ENCODE peak calls at places on chromosomes 1 and 21, in six cellular contexts. N is upper lobe of right lung, E is fibroblast of lung, A is aorta, U is Peyer's patch, V is heart right ventricle. I is an unnamed sample. For H3K4me1, the result is how much of the 10 kb centered on the place peaks cover.

GRCh38 chr1:201004732-201005131 is 18.8 kb downstream of the KIF21B start:
- DNase-seq in N (no peak), V (no peak), E (no peak), U (no peak), A (no peak), I (no peak)

GRCh38 chr1:216653001-216653400 is 70.2 kb downstream of the ESRRG start:
- DNase-seq in U (no peak), E (no peak), V (no peak), A (no peak), N (no peak), I (no peak)

GRCh38 chr21:42269382-42269781 is 45.8 kb downstream of the TFF3 start:
- DNase-seq in E (no peak), U (no peak), A (no peak), N (no peak), V (no peak), I (peak)

GRCh38 chr1:53579221-53580008 is 120.2 kb downstream of the DMRTB1 start:
- DNase-seq in N (peak), V (no peak), U (no peak), A (peak), E (no peak), I (no peak)

GRCh38 chr1:197807216-197807615 is 31.9 kb upstream of the DENND1B start:
- DNase-seq in E (no peak), U (no peak), N (no peak), V (no peak), A (no peak), I (no peak)

GRCh38 chr1:79614762-79615161 is 608.2 kb upstream of the ADGRL4 start:
- DNase-seq in V (no peak), A (no peak), E (peak), N (no peak), U (no peak), I (no peak)

GRCh38 chr1:93919780-93920179 is 10.6 kb upstream of the GCLM start:
- DNase-seq in E (no peak), U (no peak), A (no peak), V (no peak), N (no peak), I (peak)

GRCh38 chr1:153277852-153278251 is 18.4 kb downstream of the LORICRIN start:
- DNase-seq in U (no peak), N (no peak), A (no peak), E (no peak), V (no peak), I (peak)

GRCh38 chr1:172390620-172391491 is 29.6 kb upstream of the C1orf105 start:
- DNase-seq in U (peak), A (peak), E (no peak), N (no peak), V (no peak), I (no peak)

GRCh38 chr1:184163674-184164470 is 112.3 kb downstream of the TSEN15 start:
- DNase-seq in E (peak), N (no peak), V (no peak), A (no peak), U (no peak), I (peak)

GRCh38 chr1:55428944-55429931 is 214.1 kb upstream of the USP24 start:
- DNase-seq in N (peak), V (no peak), A (peak), E (peak), U (no peak), I (peak)

GRCh38 chr1:195745170-195746009 is 862.9 kb downstream of the KCNT2 start:
- DNase-seq in U (no peak), E (peak), N (no peak), V (no peak), A (no peak), I (peak)

GRCh38 chr1:36450919-36451305 is 661 bp upstream of the OSCP1 start:
- DNase-seq in U (no peak), E (no peak), N (no peak), V (no peak), A (no peak), I (no peak)

GRCh38 chr1:14435368-14436023 is 163.0 kb upstream of the KAZN start:
- DNase-seq in E (no peak), V (no peak), N (no peak), A (no peak), U (no peak), I (no peak)

GRCh38 chr21:46021978-46022544 is 40.5 kb downstream of the COL6A1 start:
- DNase-seq in N (no peak), A (peak), E (no peak), U (no peak), V (peak), I (no peak)

GRCh38 chr1:35851175-35851869 is 31.7 kb upstream of the AGO1 start:
- DNase-seq in V (no peak), U (no peak), E (peak), A (no peak), N (no peak), I (no peak)

GRCh38 chr1:34130306-34130705 is 34.7 kb downstream of the CSMD2 start:
- DNase-seq in V (no peak), A (no peak), N (no peak), U (no peak), E (no peak), I (no peak)

GRCh38 chr1:34126486-34126885 is 38.5 kb downstream of the CSMD2 start:
- DNase-seq in A (no peak), E (no peak), N (no peak), V (no peak), U (no peak), I (no peak)

GRCh38 chr1:34129630-34130029 is 35.4 kb downstream of the CSMD2 start:
- DNase-seq in U (no peak), N (no peak), A (no peak), E (no peak), V (no peak), I (no peak)

GRCh38 chr1:34127006-34128000 is 37.7 kb downstream of the CSMD2 start:
- DNase-seq in V (no peak), E (no peak), N (no peak), A (no peak), U (no peak), I (no peak)

DNA sequence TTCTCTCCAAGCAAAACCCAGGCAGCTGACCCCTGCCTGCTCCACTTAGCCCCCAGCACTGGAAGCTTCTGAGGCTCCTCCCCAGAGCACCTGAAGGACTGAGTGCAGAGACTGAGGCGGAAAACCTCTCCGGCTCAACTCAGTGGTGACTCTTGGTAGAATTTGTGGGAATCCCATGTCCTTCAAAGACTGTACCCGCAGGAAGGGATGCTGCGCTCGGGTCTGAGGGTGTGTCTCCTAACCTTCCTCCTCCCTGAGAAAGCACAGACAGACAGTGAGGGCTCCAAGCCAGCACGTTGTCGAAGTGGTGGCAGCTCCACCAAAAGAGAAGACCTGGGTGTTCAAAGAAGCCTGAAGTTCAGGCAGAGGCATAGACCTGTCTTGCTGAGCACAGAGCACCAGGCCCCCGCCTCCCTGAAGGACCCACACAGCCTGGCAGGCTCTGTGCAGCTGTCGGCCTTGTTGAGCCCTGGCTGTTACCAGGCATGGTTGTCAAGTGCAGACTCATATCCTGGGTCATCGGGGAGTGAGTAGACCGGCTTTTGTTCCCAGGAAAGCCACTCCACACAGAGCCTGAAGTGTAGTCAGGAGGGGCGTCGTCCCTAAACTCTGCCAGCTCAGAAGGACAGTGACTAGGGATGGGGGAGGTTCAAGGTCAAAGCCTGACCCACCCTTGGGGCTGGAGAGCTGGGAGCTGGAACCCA is 36.7 kb downstream of the CSMD2 start:
- DNase-seq in E (no peak), N (no peak), U (no peak), V (no peak), A (no peak), I (no peak)
- H3K4me1 ChIP-seq in E (under half), N (under half), U (under half), V (under half), A (under half), I (under half)

GRCh38 chr1:77347646-77348045 is 65.8 kb downstream of the AK5 start:
- DNase-seq in V (no peak), U (no peak), N (no peak), A (no peak), E (peak), I (peak)
- H3K27ac ChIP-seq in V (no peak), U (no peak), N (no peak), A (no peak), E (no peak), I (no peak)

GRCh38 chr1:91816055-91816454 is 69.9 kb downstream of the TGFBR3 start:
- DNase-seq in N (no peak), E (no peak), U (no peak), A (no peak), V (no peak), I (no peak)
- H3K4me1 ChIP-seq in N (under half), E (under half), U (under half), A (under half), V (under half), I (under half)

DNA sequence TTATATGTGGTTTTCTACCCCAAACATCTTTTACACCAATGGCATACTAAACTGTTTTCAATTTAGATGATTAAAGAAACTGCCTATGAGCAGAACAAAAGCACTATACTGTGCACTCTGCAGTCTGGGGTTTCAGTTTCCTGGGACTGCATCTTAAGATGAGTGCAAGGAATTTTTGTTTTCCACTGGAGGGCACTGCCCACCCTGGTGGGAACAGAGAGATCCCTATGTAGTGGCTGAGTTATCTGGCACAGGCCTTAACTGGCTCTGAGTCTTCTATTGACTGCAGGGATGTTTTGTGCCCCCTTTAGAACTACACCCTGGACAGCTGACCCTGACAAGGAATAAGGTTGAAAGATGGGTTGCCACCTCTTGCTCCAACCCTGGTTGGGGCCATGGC is 12.0 kb downstream of the PROK1 start:
- DNase-seq in U (no peak), V (no peak), N (no peak), E (peak), A (no peak), I (no peak)
- H3K27ac ChIP-seq in U (no peak), V (no peak), N (no peak), E (no peak), A (no peak), I (no peak)

DNA sequence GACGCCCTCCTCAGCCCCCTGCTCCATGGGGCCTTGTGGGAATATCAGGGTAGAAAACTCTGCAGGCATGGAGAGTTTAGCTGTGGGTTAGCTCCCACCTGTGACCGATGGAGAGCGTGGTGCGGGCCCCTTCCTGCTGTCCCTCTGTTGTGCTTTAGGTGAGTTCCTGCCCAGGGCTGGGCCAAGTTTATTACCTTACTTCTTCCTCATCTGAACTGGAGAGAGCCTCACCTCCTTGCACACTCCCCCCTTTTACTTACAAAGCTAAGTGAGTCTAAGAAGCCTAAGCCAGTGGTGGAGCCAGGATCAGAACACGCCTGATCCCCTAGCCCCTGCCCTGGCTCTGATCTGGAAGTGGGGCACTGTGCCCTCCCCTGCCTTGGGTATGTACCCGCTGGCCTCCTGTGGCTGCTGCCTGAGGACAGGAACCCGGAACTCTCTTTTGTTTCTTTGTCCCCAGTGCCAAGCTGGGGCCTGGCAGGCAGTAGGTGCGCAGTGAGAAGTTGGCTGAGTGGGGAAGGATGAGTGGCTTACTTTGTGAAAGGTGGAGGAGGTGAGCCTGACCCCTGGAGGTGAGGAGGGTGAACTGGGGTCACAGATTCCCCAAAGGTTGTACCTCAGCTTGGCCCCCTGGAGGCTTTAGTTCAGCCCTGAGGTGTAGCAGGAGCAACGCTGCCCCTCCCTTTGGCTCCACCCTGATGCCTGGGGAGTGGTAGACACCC is 32.9 kb downstream of the ARHGEF10L start:
- DNase-seq in N (no peak), A (no peak), U (no peak), V (no peak), E (no peak), I (no peak)
- H3K4me1 ChIP-seq in N (under half), A (under half), U (under half), V (half or more), E (under half), I (under half)

GRCh38 chr1:230113605-230114241 is 46.7 kb downstream of the GALNT2 start:
- DNase-seq in V (no peak), N (no peak), U (no peak), A (peak), E (peak), I (peak)

GRCh38 chr1:230112782-230113181 is 45.7 kb downstream of the GALNT2 start:
- DNase-seq in A (no peak), V (no peak), E (no peak), U (no peak), N (no peak), I (no peak)

GRCh38 chr1:230112131-230112701 is 45.2 kb downstream of the GALNT2 start:
- DNase-seq in U (no peak), N (no peak), A (no peak), E (peak), V (no peak), I (no peak)

GRCh38 chr1:230114245-230114651 is 47.2 kb downstream of the GALNT2 start:
- DNase-seq in U (no peak), A (no peak), E (peak), N (no peak), V (no peak), I (no peak)

GRCh38 chr1:230113230-230113604 is 46.2 kb downstream of the GALNT2 start:
- DNase-seq in A (no peak), V (no peak), U (no peak), N (no peak), E (no peak), I (no peak)
- H3K27ac ChIP-seq in A (no peak), V (peak), U (peak), N (no peak), E (peak), I (peak)

GRCh38 chr1:156689960-156690672 is 12.9 kb upstream of the NES start:
- DNase-seq in E (no peak), A (no peak), N (no peak), V (no peak), U (no peak), I (no peak)
- H3K4me1 ChIP-seq in E (under half), A (under half), N (under half), V (under half), U (under half), I (under half)

GRCh38 chr1:186303911-186304310 is 71.1 kb downstream of the TPR start:
- DNase-seq in N (no peak), E (no peak), A (no peak), U (no peak), V (no peak), I (no peak)

GRCh38 chr1:186304982-186305949 is 69.8 kb downstream of the TPR start:
- DNase-seq in U (no peak), N (no peak), A (no peak), V (no peak), E (peak), I (no peak)

GRCh38 chr1:186302378-186302920 is 72.6 kb downstream of the TPR start:
- DNase-seq in N (no peak), E (no peak), V (no peak), A (no peak), U (no peak), I (peak)

GRCh38 chr1:186298851-186299250 is 76.2 kb downstream of the TPR start:
- DNase-seq in N (no peak), A (no peak), V (no peak), E (no peak), U (no peak), I (no peak)

GRCh38 chr1:186301448-186301847 is 73.6 kb downstream of the TPR start:
- DNase-seq in E (no peak), U (no peak), N (no peak), V (no peak), A (no peak), I (no peak)
- H3K27ac ChIP-seq in E (no peak), U (no peak), N (no peak), V (no peak), A (no peak), I (no peak)

GRCh38 chr1:117607471-117607870 is 1.6 kb downstream of the TENT5C start:
- DNase-seq in N (no peak), E (no peak), A (peak), U (peak), V (no peak), I (no peak)

GRCh38 chr1:117605811-117606607 is at the start of gene TENT5C:
- DNase-seq in U (peak), A (peak), V (peak), N (peak), E (peak), I (peak)

GRCh38 chr1:117608213-117608612 is 2.4 kb downstream of the TENT5C start:
- DNase-seq in V (no peak), A (no peak), U (peak), E (no peak), N (no peak), I (no peak)

GRCh38 chr1:117605164-117605810 is 561 bp upstream of the TENT5C start:
- DNase-seq in N (no peak), V (peak), E (no peak), U (no peak), A (no peak), I (peak)

GRCh38 chr1:117606608-117607261 is 887 bp downstream of the TENT5C start:
- DNase-seq in V (no peak), N (peak), E (peak), A (peak), U (peak), I (peak)
- H3K4me1 ChIP-seq in V (under half), N (under half), E (under half), A (under half), U (under half), I (under half)

GRCh38 chr1:205296154-205296553 is 25.4 kb downstream of the NUAK2 start:
- DNase-seq in A (no peak), E (no peak), U (no peak), N (no peak), V (no peak), I (no peak)
- H3K27ac ChIP-seq in A (no peak), E (no peak), U (no peak), N (no peak), V (no peak), I (peak)